ENCODE peak calls at places on chromosome 20, in eight cellular contexts. P, E, G, U, J, Q, Z and X are unnamed samples. For H3K4me1, H3K9me3 and H3K27me3, the result is how much of the 10 kb centered on the place peaks cover.

GRCh38 chr20:5090191-5090590 is 29.6 kb downstream of the PCNA start:
- DNase-seq in P (no peak), E (no peak), G (no peak), U (no peak), J (no peak), Q (no peak), Z (no peak), X (no peak)

GRCh38 chr20:19566226-19566960 is 191.7 kb upstream of the RIN2 start:
- DNase-seq in P (no peak), E (no peak), G (no peak), U (no peak), J (no peak), Q (no peak), Z (no peak), X (no peak)

GRCh38 chr20:11323821-11324220 is 593.9 kb upstream of the BTBD3 start:
- DNase-seq in P (no peak), E (no peak), G (no peak), U (no peak), J (no peak), Q (no peak), Z (no peak), X (no peak)

GRCh38 chr20:41339957-41340326 is 679 bp upstream of the LPIN3 start:
- DNase-seq in P (peak), E (peak), G (peak), U (peak), J (peak), Q (peak), Z (peak), X (peak)

GRCh38 chr20:43767686-43768474 is 41.1 kb upstream of the GTSF1L start:
- DNase-seq in P (no peak), E (no peak), G (no peak), U (no peak), J (no peak), Q (no peak), Z (no peak), X (no peak)

GRCh38 chr20:54082100-54082499 is 11.7 kb upstream of the BCAS1 start:
- DNase-seq in P (no peak), E (no peak), G (no peak), U (no peak), J (no peak), Q (no peak), Z (no peak), X (no peak)

GRCh38 chr20:38932457-38933120 is 6.4 kb downstream of the FAM83D start:
- DNase-seq in P (no peak), E (no peak), G (no peak), U (no peak), J (no peak), Q (no peak), Z (no peak), X (no peak)

GRCh38 chr20:36126836-36127529 is 27.6 kb upstream of the EPB41L1 start:
- DNase-seq in P (no peak), E (no peak), G (no peak), U (no peak), J (no peak), Q (no peak), Z (peak), X (no peak)

GRCh38 chr20:34043025-34043424 is 49.3 kb downstream of the RALY start:
- DNase-seq in P (no peak), E (no peak), G (no peak), U (no peak), J (no peak), Q (no peak), Z (no peak), X (no peak)

GRCh38 chr20:2402271-2402980 is 21.7 kb downstream of the TGM6 start:
- DNase-seq in P (no peak), E (peak), G (peak), U (no peak), J (peak), Q (no peak), Z (no peak), X (no peak)

GRCh38 chr20:32969356-32970114 is 34.7 kb downstream of the SUN5 start:
- DNase-seq in P (no peak), E (no peak), G (no peak), U (no peak), J (no peak), Q (no peak), Z (no peak), X (peak)

GRCh38 chr20:32179934-32180333 is 27.6 kb downstream of the PLAGL2 start:
- DNase-seq in P (no peak), E (no peak), G (no peak), U (no peak), J (no peak), Q (no peak), Z (no peak), X (no peak)

GRCh38 chr20:50837532-50838321 is 42.9 kb downstream of the BCAS4 start:
- DNase-seq in P (no peak), E (peak), G (peak), U (peak), J (no peak), Q (no peak), Z (no peak), X (no peak)

GRCh38 chr20:19027971-19028370 is 184.5 kb upstream of the SLC24A3 start:
- DNase-seq in P (no peak), E (no peak), G (no peak), U (no peak), J (no peak), Q (no peak), Z (no peak), X (no peak)

GRCh38 chr20:24780648-24781047 is 168.4 kb upstream of the CST7 start:
- DNase-seq in P (no peak), E (no peak), G (no peak), U (no peak), J (no peak), Q (no peak), Z (no peak), X (no peak)

GRCh38 chr20:21026951-21027350 is 79.2 kb downstream of the LINC00237 start:
- DNase-seq in P (no peak), E (no peak), G (no peak), U (no peak), J (no peak), Q (no peak), Z (no peak), X (no peak)

GRCh38 chr20:11982289-11982957 is 64.7 kb downstream of the BTBD3 start:
- DNase-seq in P (no peak), E (peak), G (no peak), U (no peak), J (peak), Q (no peak), Z (no peak), X (no peak)

GRCh38 chr20:62494980-62495797 is 19.4 kb upstream of the GATA5 start:
- DNase-seq in P (no peak), E (no peak), G (no peak), U (no peak), J (no peak), Q (no peak), Z (no peak), X (no peak)

GRCh38 chr20:62493886-62494285 is 18.1 kb upstream of the GATA5 start:
- DNase-seq in P (no peak), E (no peak), G (no peak), U (no peak), J (no peak), Q (no peak), Z (no peak), X (no peak)

GRCh38 chr20:62496525-62497218 is 20.9 kb upstream of the GATA5 start:
- DNase-seq in P (no peak), E (peak), G (peak), U (no peak), J (peak), Q (no peak), Z (no peak), X (no peak)

GRCh38 chr20:62494537-62494936 is 18.7 kb upstream of the GATA5 start:
- DNase-seq in P (no peak), E (no peak), G (no peak), U (no peak), J (peak), Q (no peak), Z (no peak), X (no peak)

GRCh38 chr20:62495798-62496325 is 20.1 kb upstream of the GATA5 start:
- DNase-seq in P (no peak), E (no peak), G (no peak), U (no peak), J (no peak), Q (no peak), Z (no peak), X (no peak)
- H3K4me1 ChIP-seq in P (under half), E (under half), G (under half), U (under half), J (under half), Q (under half), Z (under half), X (under half)

DNA sequence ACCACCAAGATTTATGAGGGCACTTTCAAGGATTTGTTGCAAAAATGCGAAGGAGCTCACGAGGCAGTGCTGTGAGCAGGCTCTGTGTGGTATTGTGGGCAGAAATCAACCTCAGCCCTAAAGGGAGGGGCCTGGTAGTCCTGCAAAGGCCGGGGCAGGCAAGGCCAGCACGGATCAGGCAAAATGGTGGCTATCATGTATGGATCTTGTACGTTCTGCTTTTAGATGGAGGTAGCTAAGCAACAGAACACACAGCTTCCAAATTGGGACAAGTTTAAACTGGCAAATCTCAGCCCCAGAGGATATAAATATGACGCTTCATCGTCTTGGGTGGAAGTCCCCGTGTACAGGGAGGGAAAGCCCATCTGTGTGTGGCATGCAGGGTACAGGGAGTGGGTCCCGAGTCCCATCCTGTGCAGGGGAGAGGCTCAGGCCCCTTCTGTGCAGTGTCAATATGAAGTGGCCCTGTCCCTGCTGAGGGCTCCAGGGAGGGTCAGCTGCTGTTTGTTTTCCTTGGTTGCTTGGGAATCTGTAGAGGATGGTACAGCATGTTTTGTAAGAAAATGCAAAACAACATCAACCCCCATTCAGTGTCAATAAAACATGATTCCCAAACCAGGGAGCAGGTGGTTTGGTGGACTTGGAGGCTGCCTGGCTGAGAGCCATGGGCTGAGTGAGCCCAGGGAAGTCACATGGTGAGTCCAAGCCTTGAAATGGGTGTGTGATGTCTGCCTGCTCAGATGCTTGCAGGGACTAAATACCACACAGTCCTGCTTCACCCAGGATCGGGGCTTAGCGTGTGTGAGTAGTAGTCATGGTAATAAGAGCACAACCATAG is 113.0 kb downstream of the SYCP2 start:
- DNase-seq in P (no peak), E (peak), G (no peak), U (peak), J (no peak), Q (no peak), Z (no peak), X (no peak)
- H3K9me3 ChIP-seq in P (under half), E (under half), G (under half), U (under half), J (under half), Q (under half), Z (under half), X (under half)

DNA sequence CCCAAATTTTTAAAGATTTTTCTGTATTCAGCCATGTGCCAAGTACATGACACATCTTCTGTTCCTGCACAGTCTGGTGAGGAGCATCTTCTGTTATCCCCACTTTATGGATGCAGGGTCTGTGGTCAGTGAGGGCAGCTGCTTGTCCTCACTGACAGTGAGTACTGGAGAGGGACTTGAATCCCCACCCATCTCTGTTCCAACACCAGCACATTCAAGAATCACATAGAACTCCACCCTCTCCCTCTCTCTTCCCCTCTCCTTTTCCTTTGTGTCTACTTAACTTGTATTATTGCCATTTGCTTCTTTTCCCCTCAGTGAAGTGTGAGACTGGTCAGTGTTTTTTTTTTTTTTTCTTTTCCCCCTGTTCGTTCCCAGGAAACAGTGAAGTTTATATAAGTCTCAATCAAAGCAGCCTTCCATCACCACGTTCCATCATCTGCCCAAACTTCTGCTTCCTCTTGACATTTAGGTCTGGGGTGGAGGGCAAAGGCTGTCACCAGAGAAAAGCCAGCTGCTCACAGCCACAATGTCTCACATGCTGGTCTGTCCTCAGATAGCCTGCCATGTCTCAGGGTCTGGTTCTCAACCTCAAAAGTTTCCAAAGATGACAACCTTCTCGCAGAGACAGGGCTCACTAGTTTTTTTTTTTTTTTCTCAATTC is 110.0 kb upstream of the SSTR4 start:
- DNase-seq in P (no peak), E (no peak), G (no peak), U (no peak), J (no peak), Q (no peak), Z (no peak), X (no peak)
- H3K27me3 ChIP-seq in P (under half), E (under half), G (under half), U (under half), J (under half), Q (under half), Z (under half), X (under half)

GRCh38 chr20:63703471-63703975 is 4.3 kb downstream of the ARFRP1 start:
- DNase-seq in P (no peak), E (no peak), G (no peak), U (no peak), J (no peak), Q (no peak), Z (no peak), X (no peak)
- H3K4me1 ChIP-seq in P (under half), E (under half), G (under half), U (under half), J (under half), Q (under half), Z (under half), X (under half)

GRCh38 chr20:62097881-62098407 is 24.3 kb upstream of the LSM14B start:
- DNase-seq in P (no peak), E (no peak), G (no peak), U (no peak), J (no peak), Q (no peak), Z (no peak), X (no peak)
- H3K9me3 ChIP-seq in P (under half), E (under half), G (under half), U (under half), J (under half), Q (under half), Z (under half), X (under half)

GRCh38 chr20:37473249-37474000 is 47.6 kb upstream of the NNAT start:
- DNase-seq in P (no peak), E (no peak), G (no peak), U (no peak), J (no peak), Q (no peak), Z (no peak), X (no peak)

GRCh38 chr20:37471741-37472235 is 49.3 kb upstream of the NNAT start:
- DNase-seq in P (no peak), E (no peak), G (no peak), U (no peak), J (no peak), Q (no peak), Z (no peak), X (no peak)

GRCh38 chr20:37464611-37465010 is 56.4 kb upstream of the NNAT start:
- DNase-seq in P (no peak), E (no peak), G (no peak), U (no peak), J (no peak), Q (no peak), Z (no peak), X (no peak)

GRCh38 chr20:37469531-37469930 is 51.5 kb upstream of the NNAT start:
- DNase-seq in P (no peak), E (no peak), G (no peak), U (no peak), J (no peak), Q (no peak), Z (no peak), X (no peak)

GRCh38 chr20:37468886-37469285 is 52.2 kb upstream of the NNAT start:
- DNase-seq in P (no peak), E (no peak), G (no peak), U (no peak), J (no peak), Q (no peak), Z (no peak), X (no peak)
- H3K27me3 ChIP-seq in P (under half), E (under half), G (under half), U (under half), J (under half), Q (under half), Z (under half), X (under half)

DNA sequence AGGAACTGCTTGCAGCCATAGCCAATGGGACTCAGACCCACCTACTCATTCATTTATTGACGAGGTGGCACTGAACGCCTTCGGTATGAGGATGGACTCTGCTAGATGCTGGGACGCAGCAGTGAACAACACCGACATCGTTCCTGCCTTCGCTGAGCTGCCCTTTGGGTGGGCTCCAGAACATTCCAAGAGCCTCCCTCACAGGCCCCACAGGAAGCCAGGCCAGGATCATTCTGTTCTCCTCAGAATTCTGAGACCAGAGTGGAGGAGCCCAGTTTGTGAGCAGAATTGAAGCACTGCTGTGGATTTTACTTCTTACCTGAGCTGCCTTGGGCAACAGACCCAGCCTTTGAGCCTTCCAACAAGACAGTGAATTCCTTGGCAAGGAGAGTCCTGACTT is 82.1 kb downstream of the KCNB1 start:
- DNase-seq in P (no peak), E (no peak), G (no peak), U (peak), J (no peak), Q (no peak), Z (no peak), X (no peak)
- H3K4me1 ChIP-seq in P (under half), E (under half), G (under half), U (under half), J (under half), Q (under half), Z (under half), X (under half)

GRCh38 chr20:926646-927045 is 10.5 kb upstream of the ANGPT4 start:
- DNase-seq in P (no peak), E (no peak), G (no peak), U (no peak), J (peak), Q (no peak), Z (no peak), X (no peak)

GRCh38 chr20:925516-925915 is 9.4 kb upstream of the ANGPT4 start:
- DNase-seq in P (no peak), E (no peak), G (no peak), U (no peak), J (no peak), Q (no peak), Z (no peak), X (no peak)

GRCh38 chr20:933024-933423 is 16.9 kb upstream of the ANGPT4 start:
- DNase-seq in P (no peak), E (peak), G (no peak), U (no peak), J (no peak), Q (no peak), Z (no peak), X (no peak)

GRCh38 chr20:934186-934840 is 18.2 kb upstream of the ANGPT4 start:
- DNase-seq in P (no peak), E (no peak), G (no peak), U (no peak), J (no peak), Q (no peak), Z (no peak), X (no peak)

DNA sequence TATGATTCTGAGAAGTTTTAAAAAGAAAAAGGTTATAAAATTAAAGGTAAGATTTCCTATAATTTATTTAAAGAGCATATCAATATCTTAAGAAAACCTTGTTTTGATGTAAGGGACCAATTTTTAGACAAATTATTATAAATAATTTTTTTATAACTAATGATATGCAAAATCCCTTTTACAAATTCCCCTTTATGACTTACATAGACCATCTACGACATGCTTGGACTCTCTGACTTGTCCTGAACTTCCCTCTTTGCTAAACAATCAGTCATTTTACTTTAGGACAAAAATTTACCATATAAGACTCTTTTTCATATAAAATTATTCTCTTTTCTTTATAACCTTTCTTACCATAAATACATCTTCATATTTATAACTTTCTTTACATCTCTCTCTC is 15.3 kb upstream of the ANGPT4 start:
- DNase-seq in P (no peak), E (no peak), G (no peak), U (no peak), J (peak), Q (no peak), Z (no peak), X (no peak)
- H3K9me3 ChIP-seq in P (under half), E (under half), G (under half), U (under half), J (under half), Q (under half), Z (under half), X (under half)

DNA sequence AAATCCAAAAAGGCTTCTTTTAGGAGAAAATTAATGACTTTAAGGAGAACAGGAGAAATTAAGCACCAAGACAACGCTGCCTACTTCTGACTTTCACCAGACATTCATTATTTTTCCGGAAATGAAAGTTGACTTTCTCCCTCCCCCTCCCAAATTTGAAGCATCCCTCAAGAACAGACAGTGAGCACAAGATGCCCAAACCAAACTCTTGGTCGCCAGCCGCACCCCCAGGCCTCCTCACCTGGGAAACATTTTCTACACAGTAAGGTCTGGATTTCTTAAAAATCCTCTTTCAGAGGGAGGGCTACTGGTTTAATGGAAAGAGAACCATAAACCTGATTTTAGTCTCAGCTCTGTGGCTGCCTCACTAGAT is 2.7 kb downstream of the RIMS4 start:
- DNase-seq in P (no peak), E (no peak), G (no peak), U (no peak), J (no peak), Q (no peak), Z (no peak), X (no peak)
- H3K27me3 ChIP-seq in P (under half), E (under half), G (half or more), U (under half), J (half or more), Q (under half), Z (half or more), X (under half)